ENCODE peak calls at places on chromosomes 13 and 19, in ten cellular contexts. One of them, this sample, is unnamed.

GRCh38 chr19:49539192-49539952 is 11.6 kb downstream of the RCN3 start:
- DNase-seq in CD8-positive, alpha-beta T cell: no peak
- DNase-seq in SK-N-SH: no peak
- DNase-seq in psoas muscle: no peak
- DNase-seq in mesenchymal stem cell: no peak
- DNase-seq in testis: no peak
- DNase-seq in body of pancreas: no peak
- DNase-seq in heart right ventricle: no peak
- DNase-seq in IMR-90: no peak
- DNase-seq in SJSA1: no peak
- DNase-seq in this sample: peak; percentile 40

GRCh38 chr19:15672580-15673175 is at the start of gene CYP4F12:
- DNase-seq in psoas muscle: peak; percentile 89
- DNase-seq in mesenchymal stem cell: no peak
- DNase-seq in body of pancreas: peak; percentile 63
- DNase-seq in SK-N-SH: no peak
- DNase-seq in SJSA1: no peak
- DNase-seq in IMR-90: no peak
- DNase-seq in CD8-positive, alpha-beta T cell: no peak
- DNase-seq in heart right ventricle: peak; percentile 92
- DNase-seq in testis: peak; percentile 90
- DNase-seq in this sample: peak; percentile 73

GRCh38 chr13:44249439-44249838 is 124.2 kb upstream of the SERP2 start:
- DNase-seq in body of pancreas: peak; percentile 56
- DNase-seq in CD8-positive, alpha-beta T cell: no peak
- DNase-seq in SJSA1: peak; percentile 59
- DNase-seq in testis: peak; percentile 75
- DNase-seq in heart right ventricle: peak; percentile 59
- DNase-seq in mesenchymal stem cell: peak; percentile 70
- DNase-seq in SK-N-SH: no peak
- DNase-seq in psoas muscle: peak; percentile 78
- DNase-seq in IMR-90: peak; percentile 77
- DNase-seq in this sample: no peak

GRCh38 chr13:94464771-94465170 is 14.7 kb downstream of the DCT start:
- DNase-seq in SJSA1: no peak
- DNase-seq in SK-N-SH: no peak
- DNase-seq in psoas muscle: no peak
- DNase-seq in testis: no peak
- DNase-seq in heart right ventricle: no peak
- DNase-seq in CD8-positive, alpha-beta T cell: no peak
- DNase-seq in mesenchymal stem cell: no peak
- DNase-seq in IMR-90: no peak
- DNase-seq in body of pancreas: no peak
- DNase-seq in this sample: no peak

GRCh38 chr13:32199168-32199567 is 116.0 kb downstream of the ZAR1L start:
- DNase-seq in IMR-90: no peak
- DNase-seq in heart right ventricle: no peak
- DNase-seq in psoas muscle: no peak
- DNase-seq in mesenchymal stem cell: no peak
- DNase-seq in CD8-positive, alpha-beta T cell: no peak
- DNase-seq in SK-N-SH: no peak
- DNase-seq in testis: no peak
- DNase-seq in SJSA1: no peak
- DNase-seq in body of pancreas: no peak
- DNase-seq in this sample: no peak

GRCh38 chr13:74066937-74067336 is 67.3 kb downstream of the KLF12 start:
- DNase-seq in SK-N-SH: no peak
- DNase-seq in psoas muscle: no peak
- DNase-seq in CD8-positive, alpha-beta T cell: no peak
- DNase-seq in IMR-90: peak; percentile 25
- DNase-seq in mesenchymal stem cell: no peak
- DNase-seq in heart right ventricle: no peak
- DNase-seq in SJSA1: no peak
- DNase-seq in body of pancreas: no peak
- DNase-seq in testis: no peak
- DNase-seq in this sample: no peak

GRCh38 chr19:46951236-46951986 is 68.2 kb upstream of the NPAS1 start:
- DNase-seq in SJSA1: peak; percentile 97
- DNase-seq in CD8-positive, alpha-beta T cell: no peak
- DNase-seq in psoas muscle: no peak
- DNase-seq in SK-N-SH: no peak
- DNase-seq in IMR-90: peak; percentile 45
- DNase-seq in mesenchymal stem cell: no peak
- DNase-seq in heart right ventricle: no peak
- DNase-seq in testis: no peak
- DNase-seq in body of pancreas: no peak
- DNase-seq in this sample: no peak

GRCh38 chr13:51861728-51862300 is at the start of gene CCDC70:
- DNase-seq in mesenchymal stem cell: no peak
- DNase-seq in body of pancreas: no peak
- DNase-seq in SK-N-SH: no peak
- DNase-seq in IMR-90: peak; percentile 39
- DNase-seq in psoas muscle: no peak
- DNase-seq in CD8-positive, alpha-beta T cell: no peak
- DNase-seq in testis: no peak
- DNase-seq in SJSA1: peak; percentile 37
- DNase-seq in heart right ventricle: no peak
- DNase-seq in this sample: no peak

DNA sequence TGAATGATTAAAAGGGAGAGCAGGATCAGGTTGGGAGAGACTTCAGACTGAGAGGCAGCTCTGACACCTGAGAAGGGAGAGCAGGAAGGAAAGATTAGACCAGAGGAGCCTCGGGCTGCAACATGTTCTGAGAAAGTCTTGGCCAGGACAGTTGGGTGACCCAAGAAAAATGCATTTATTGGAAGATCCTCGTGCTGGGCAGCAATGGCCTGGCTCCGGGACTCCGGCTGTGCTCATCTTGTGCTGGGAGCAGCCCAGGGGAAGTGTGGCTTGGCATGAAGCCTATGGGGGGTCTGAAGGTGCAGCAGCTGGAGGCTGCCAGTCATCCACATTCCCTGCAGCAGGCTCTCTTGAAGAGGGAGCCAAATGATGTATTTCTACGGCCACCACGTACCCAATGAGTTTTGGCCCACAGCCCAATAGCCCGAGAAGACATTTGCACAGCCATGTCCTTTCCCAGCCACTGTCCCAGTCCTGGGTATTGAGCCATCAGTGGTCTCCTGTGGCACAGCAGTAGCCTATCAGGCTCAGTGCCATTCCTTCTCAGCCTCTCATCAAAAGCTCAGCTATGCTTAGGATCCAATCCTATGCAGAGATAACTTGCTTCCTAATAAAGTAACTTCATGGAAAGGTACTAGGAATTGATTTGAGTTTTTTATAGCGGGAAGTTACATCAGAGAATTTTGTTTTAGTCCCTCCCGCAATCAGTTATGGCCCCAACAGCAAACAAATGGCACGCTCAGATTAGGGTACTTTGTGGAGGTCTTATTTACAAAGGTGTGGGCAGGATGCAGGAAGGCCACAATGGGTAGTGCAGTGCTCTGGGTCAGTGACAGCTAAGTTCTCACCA is 76.1 kb upstream of the MEDAG start:
- DNase-seq in SK-N-SH: no peak
- DNase-seq in CD8-positive, alpha-beta T cell: no peak
- DNase-seq in psoas muscle: no peak
- DNase-seq in body of pancreas: no peak
- DNase-seq in SJSA1: no peak
- DNase-seq in IMR-90: no peak
- DNase-seq in heart right ventricle: no peak
- DNase-seq in mesenchymal stem cell: no peak
- DNase-seq in testis: no peak
- DNase-seq in this sample: no peak
- H3K27ac ChIP-seq in SK-N-SH: peak overlapping the region; percentile 52
- H3K27ac ChIP-seq in CD8-positive, alpha-beta T cell: no peak overlapping the region
- H3K27ac ChIP-seq in psoas muscle: no peak overlapping the region
- H3K27ac ChIP-seq in body of pancreas: no peak overlapping the region
- H3K27ac ChIP-seq in SJSA1: no peak overlapping the region
- H3K27ac ChIP-seq in IMR-90: no peak overlapping the region
- H3K27ac ChIP-seq in heart right ventricle: no peak overlapping the region
- H3K27ac ChIP-seq in mesenchymal stem cell: peak overlapping the region; percentile 16
- H3K27ac ChIP-seq in testis: no peak overlapping the region
- H3K27ac ChIP-seq in this sample: no peak overlapping the region

DNA sequence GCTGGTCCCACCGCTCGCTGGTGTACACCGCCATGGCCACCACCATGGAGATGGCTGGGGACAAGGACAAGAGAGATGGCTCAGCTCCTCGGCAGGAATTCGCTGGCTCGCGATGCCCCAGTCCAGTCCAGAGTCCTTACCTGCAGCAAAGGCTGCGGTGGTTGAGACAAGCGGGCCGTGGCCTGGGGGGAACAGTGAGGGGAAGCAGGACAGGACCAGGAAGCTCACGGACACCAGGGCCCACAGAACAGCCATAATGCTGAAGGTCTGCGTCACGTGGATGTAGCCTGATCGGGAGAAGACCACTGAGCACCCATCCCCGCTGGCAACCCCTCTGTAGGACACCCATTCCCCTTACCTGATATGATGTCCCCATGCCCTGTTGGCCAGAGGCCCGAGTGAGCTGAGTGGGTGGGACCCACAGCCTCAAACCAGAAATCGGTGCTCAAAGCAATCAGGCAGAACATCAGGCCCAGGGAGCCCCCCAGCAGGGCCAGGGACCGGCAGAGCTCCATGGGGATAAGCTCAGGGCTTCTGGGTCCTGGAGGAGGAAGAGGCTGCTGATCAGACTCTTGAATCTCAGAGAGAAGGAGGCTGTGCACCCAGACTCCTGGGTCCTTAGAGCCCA is 319 bp downstream of the NKG7 start:
- DNase-seq in heart right ventricle: no peak
- DNase-seq in IMR-90: no peak
- DNase-seq in psoas muscle: peak; percentile 54
- DNase-seq in CD8-positive, alpha-beta T cell: no peak
- DNase-seq in testis: no peak
- DNase-seq in body of pancreas: no peak
- DNase-seq in SJSA1: no peak
- DNase-seq in SK-N-SH: no peak
- DNase-seq in mesenchymal stem cell: no peak
- DNase-seq in this sample: no peak
- H3K4me1 ChIP-seq in heart right ventricle: no peaks in the 10 kb centered on the region
- H3K4me1 ChIP-seq in IMR-90: peaks cover 6% of the 10 kb centered on the region
- H3K4me1 ChIP-seq in psoas muscle: no peaks in the 10 kb centered on the region
- H3K4me1 ChIP-seq in CD8-positive, alpha-beta T cell: peaks cover 71% of the 10 kb centered on the region
- H3K4me1 ChIP-seq in testis: no peaks in the 10 kb centered on the region
- H3K4me1 ChIP-seq in body of pancreas: peaks cover 5% of the 10 kb centered on the region
- H3K4me1 ChIP-seq in SJSA1: peaks cover 10% of the 10 kb centered on the region
- H3K4me1 ChIP-seq in SK-N-SH: peaks cover 7% of the 10 kb centered on the region
- H3K4me1 ChIP-seq in mesenchymal stem cell: peaks cover 8% of the 10 kb centered on the region
- H3K4me1 ChIP-seq in this sample: peaks cover 18% of the 10 kb centered on the region

DNA sequence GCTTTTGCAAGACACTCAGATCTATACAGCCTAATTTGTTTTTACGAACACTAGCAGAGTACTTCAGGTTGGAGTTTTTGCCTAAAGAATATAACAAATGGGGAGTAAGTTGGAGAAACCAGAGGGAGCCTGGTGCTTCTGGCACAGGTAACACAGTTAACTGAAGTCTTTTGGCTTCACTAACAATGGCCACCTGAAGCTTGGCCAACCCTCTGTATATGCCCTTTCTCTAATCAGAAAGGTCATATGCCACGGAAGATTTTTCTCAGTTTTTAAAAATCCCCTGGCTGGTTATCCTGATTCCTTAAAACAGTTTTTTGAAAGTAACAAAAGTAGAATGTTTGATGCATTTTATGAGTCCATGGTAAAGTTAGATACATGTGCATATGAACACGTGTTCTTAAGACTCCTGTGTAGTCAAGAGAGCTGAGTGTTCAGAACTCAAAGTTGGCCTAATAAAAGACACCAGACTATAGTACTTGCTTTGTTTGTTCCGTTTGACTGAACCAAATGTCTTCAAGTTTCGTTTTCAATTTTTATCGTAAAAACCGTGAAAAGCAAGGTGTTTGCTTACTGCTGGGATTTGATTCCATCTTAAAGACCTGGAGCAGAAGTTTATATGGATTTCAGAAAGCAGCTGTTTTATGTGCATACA is 137.5 kb downstream of the KCNRG start:
- DNase-seq in testis: no peak
- DNase-seq in CD8-positive, alpha-beta T cell: no peak
- DNase-seq in IMR-90: no peak
- DNase-seq in mesenchymal stem cell: no peak
- DNase-seq in psoas muscle: no peak
- DNase-seq in SK-N-SH: no peak
- DNase-seq in heart right ventricle: no peak
- DNase-seq in SJSA1: no peak
- DNase-seq in body of pancreas: no peak
- DNase-seq in this sample: peak; percentile 71
- H3K27ac ChIP-seq in testis: no peak overlapping the region
- H3K27ac ChIP-seq in CD8-positive, alpha-beta T cell: no peak overlapping the region
- H3K27ac ChIP-seq in IMR-90: no peak overlapping the region
- H3K27ac ChIP-seq in mesenchymal stem cell: no peak overlapping the region
- H3K27ac ChIP-seq in psoas muscle: no peak overlapping the region
- H3K27ac ChIP-seq in SK-N-SH: no peak overlapping the region
- H3K27ac ChIP-seq in heart right ventricle: no peak overlapping the region
- H3K27ac ChIP-seq in SJSA1: peak overlapping the region; percentile 10
- H3K27ac ChIP-seq in body of pancreas: no peak overlapping the region
- H3K27ac ChIP-seq in this sample: peak overlapping the region; percentile 33

GRCh38 chr19:48398329-48399235 is 5.1 kb downstream of the GRIN2D start:
- DNase-seq in mesenchymal stem cell: peak; percentile 78
- DNase-seq in SK-N-SH: peak; percentile 96
- DNase-seq in testis: peak; percentile 92
- DNase-seq in psoas muscle: peak; percentile 85
- DNase-seq in CD8-positive, alpha-beta T cell: peak; percentile 78
- DNase-seq in body of pancreas: peak; percentile 71
- DNase-seq in IMR-90: peak; percentile 41
- DNase-seq in heart right ventricle: peak; percentile 82
- DNase-seq in SJSA1: no peak
- DNase-seq in this sample: peak; percentile 64

GRCh38 chr19:48396010-48396870 is 2.8 kb downstream of the GRIN2D start:
- DNase-seq in testis: no peak
- DNase-seq in psoas muscle: no peak
- DNase-seq in body of pancreas: no peak
- DNase-seq in SJSA1: no peak
- DNase-seq in heart right ventricle: no peak
- DNase-seq in CD8-positive, alpha-beta T cell: no peak
- DNase-seq in mesenchymal stem cell: no peak
- DNase-seq in IMR-90: no peak
- DNase-seq in SK-N-SH: no peak
- DNase-seq in this sample: no peak

GRCh38 chr19:48396871-48397176 is 3.4 kb downstream of the GRIN2D start:
- DNase-seq in body of pancreas: no peak
- DNase-seq in testis: no peak
- DNase-seq in psoas muscle: no peak
- DNase-seq in SJSA1: no peak
- DNase-seq in heart right ventricle: no peak
- DNase-seq in CD8-positive, alpha-beta T cell: no peak
- DNase-seq in SK-N-SH: no peak
- DNase-seq in IMR-90: no peak
- DNase-seq in mesenchymal stem cell: no peak
- DNase-seq in this sample: no peak

GRCh38 chr19:48397636-48398328 is 4.3 kb downstream of the GRIN2D start:
- DNase-seq in CD8-positive, alpha-beta T cell: no peak
- DNase-seq in body of pancreas: no peak
- DNase-seq in psoas muscle: no peak
- DNase-seq in SK-N-SH: no peak
- DNase-seq in IMR-90: no peak
- DNase-seq in SJSA1: no peak
- DNase-seq in testis: no peak
- DNase-seq in mesenchymal stem cell: peak; percentile 37
- DNase-seq in heart right ventricle: no peak
- DNase-seq in this sample: no peak

DNA sequence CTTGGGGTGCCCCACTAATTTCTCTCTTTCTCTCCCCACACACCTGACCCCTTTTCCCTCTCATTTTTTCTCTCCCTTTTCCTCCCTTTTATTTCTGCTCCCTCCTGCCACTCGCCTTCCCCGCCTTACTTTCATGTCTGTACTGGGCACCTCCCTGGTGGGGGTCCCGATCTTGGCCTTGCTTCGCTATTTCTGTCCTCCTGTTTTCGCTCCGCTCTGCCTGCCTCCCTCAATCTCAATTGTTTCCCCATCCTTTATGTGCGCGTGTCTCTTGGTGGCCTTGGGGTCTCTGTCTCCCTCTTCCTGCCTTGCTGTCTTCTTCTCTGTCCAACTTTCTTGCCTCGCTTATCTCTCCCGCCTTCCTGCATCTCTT is 3.8 kb downstream of the GRIN2D start:
- DNase-seq in CD8-positive, alpha-beta T cell: no peak
- DNase-seq in body of pancreas: no peak
- DNase-seq in mesenchymal stem cell: no peak
- DNase-seq in IMR-90: no peak
- DNase-seq in testis: no peak
- DNase-seq in heart right ventricle: no peak
- DNase-seq in SJSA1: no peak
- DNase-seq in psoas muscle: no peak
- DNase-seq in SK-N-SH: no peak
- DNase-seq in this sample: no peak
- H3K4me1 ChIP-seq in CD8-positive, alpha-beta T cell: peaks cover 46% of the 10 kb centered on the region
- H3K4me1 ChIP-seq in body of pancreas: peaks cover 19% of the 10 kb centered on the region
- H3K4me1 ChIP-seq in mesenchymal stem cell: peaks cover 36% of the 10 kb centered on the region
- H3K4me1 ChIP-seq in IMR-90: peaks cover 4% of the 10 kb centered on the region
- H3K4me1 ChIP-seq in testis: peaks cover 18% of the 10 kb centered on the region
- H3K4me1 ChIP-seq in heart right ventricle: peaks cover 9% of the 10 kb centered on the region
- H3K4me1 ChIP-seq in SJSA1: peaks cover 26% of the 10 kb centered on the region
- H3K4me1 ChIP-seq in psoas muscle: no peaks in the 10 kb centered on the region
- H3K4me1 ChIP-seq in SK-N-SH: peaks cover 45% of the 10 kb centered on the region
- H3K4me1 ChIP-seq in this sample: peaks cover 6% of the 10 kb centered on the region